ENCODE peak calls at places on chromosomes 12 and 14, in seven cellular contexts. O is T-helper 9 cell; S is posterior cingulate gyrus; G is stimulated activated CD4-positive, alpha-beta T cell treated with anti-CD3 and anti-CD28 coated beads, TNF-alpha, amount 100 ng/mL, for 24 hours; Q is effector CD8-positive, alpha-beta T cell; W is DMS79 treated with DMSO at 0.1 percent for 48 hours; B is GM10248. T is an unnamed sample.

GRCh38 chr12:24864796-24865125 is 84.1 kb downstream of the BCAT1 start:
- DNase-seq in O (no peak), S (no peak), G (no peak), Q (no peak), W (no peak), B (peak), T (no peak)

GRCh38 chr12:51832708-51833107 is 15.8 kb downstream of the FIGNL2 start:
- DNase-seq in O (no peak), S (no peak), G (no peak), Q (no peak), W (no peak), B (no peak), T (no peak)

GRCh38 chr12:53049582-53050318 is at the start of gene TNS2:
- DNase-seq in O (no peak), S (peak), G (no peak), Q (no peak), W (no peak), B (no peak), T (no peak)

GRCh38 chr12:125187148-125187733 is 122.0 kb downstream of the AACS start:
- DNase-seq in O (no peak), S (no peak), G (no peak), Q (no peak), W (no peak), B (no peak), T (no peak)

GRCh38 chr12:115411121-115411520 is 727.1 kb upstream of the TBX3 start:
- DNase-seq in O (no peak), S (no peak), G (no peak), Q (no peak), W (no peak), B (no peak), T (no peak)

GRCh38 chr12:47178014-47178413 is 98.3 kb upstream of the AMIGO2 start:
- DNase-seq in O (no peak), S (no peak), G (no peak), Q (no peak), W (no peak), B (no peak), T (no peak)

GRCh38 chr12:57603758-57604453 is 718 bp upstream of the DTX3 start:
- DNase-seq in O (no peak), S (peak), G (no peak), Q (no peak), W (peak), B (no peak), T (peak)

GRCh38 chr14:70239802-70240201 is 51.1 kb upstream of the SLC8A3 start:
- DNase-seq in O (no peak), S (no peak), G (no peak), Q (no peak), W (no peak), B (peak), T (no peak)

GRCh38 chr14:32588448-32589320 is 259.6 kb downstream of the AKAP6 start:
- DNase-seq in O (no peak), S (no peak), G (no peak), Q (no peak), W (no peak), B (peak), T (no peak)

GRCh38 chr14:55467307-55467706 is 26.9 kb upstream of the TBPL2 start:
- DNase-seq in O (no peak), S (no peak), G (no peak), Q (no peak), W (no peak), B (no peak), T (no peak)

GRCh38 chr12:93741741-93742085 is 64.5 kb downstream of the CRADD start:
- DNase-seq in O (no peak), S (no peak), G (no peak), Q (no peak), W (peak), B (peak), T (peak)

T was measured in frontal cortex.